ENCODE peak calls at places on chromosomes 13 and 19, in eight cellular contexts. W is left kidney; C is AG08395; J is stimulated activated CD8-positive, alpha-beta memory T cell treated with anti-CD3 and anti-CD28 coated beads, Interleukin-12 subunit alpha, Interleukin-12 subunit beta, amount 100 ng/mL, for 1 hour; T is thoracic aorta; Z is right cardiac atrium; F is brain microvascular endothelial cell; Y is fibroblast of lung. D is an unnamed sample.

GRCh38 chr13:20159646-20160345 is 1.1 kb downstream of the GJA3 start:
- DNase-seq in W (peak; percentile 70), C (no peak), J (no peak), T (no peak), Z (no peak), F (no peak), Y (peak; percentile 38), D (peak; percentile 15)

GRCh38 chr19:49216076-49216475 is 58.5 kb downstream of the TRPM4 start:
- DNase-seq in W (no peak), C (peak; percentile 30), J (no peak), T (no peak), Z (no peak), F (peak; percentile 73), Y (no peak), D (peak; percentile 56)

GRCh38 chr19:53308339-53308811 is 25.2 kb upstream of the ZNF845 start:
- DNase-seq in W (peak; percentile 81), C (peak; percentile 9), J (no peak), T (no peak), Z (peak; percentile 20), F (no peak), Y (peak; percentile 9), D (peak; percentile 43)

GRCh38 chr13:35630551-35631275 is 154.2 kb upstream of the MAB21L1 start:
- DNase-seq in W (peak; percentile 74), C (peak; percentile 61), J (no peak), T (no peak), Z (no peak), F (peak; percentile 30), Y (peak; percentile 70), D (peak; percentile 50)

GRCh38 chr13:113117335-113117872 is 5.2 kb upstream of the F10 start:
- DNase-seq in W (no peak), C (peak; percentile 52), J (no peak), T (no peak), Z (no peak), F (no peak), Y (no peak), D (peak; percentile 18)

GRCh38 chr13:102839462-102839861 is 6.4 kb upstream of the ERCC5 start:
- DNase-seq in W (no peak), C (peak; percentile 32), J (no peak), T (no peak), Z (no peak), F (no peak), Y (no peak), D (peak; percentile 52)

GRCh38 chr13:33072282-33072681 is 56.1 kb downstream of the KL start:
- DNase-seq in W (no peak), C (no peak), J (no peak), T (no peak), Z (no peak), F (no peak), Y (no peak), D (no peak)

GRCh38 chr19:13790354-13790753 is 4.9 kb upstream of the ZSWIM4 start:
- DNase-seq in W (no peak), C (no peak), J (no peak), T (no peak), Z (no peak), F (peak; percentile 48), Y (no peak), D (no peak)

GRCh38 chr19:6276447-6276846 is 3.3 kb downstream of the MLLT1 start:
- DNase-seq in W (peak; percentile 45), C (peak; percentile 66), J (no peak), T (peak; percentile 58), Z (peak; percentile 76), F (peak; percentile 65), Y (peak; percentile 87), D (peak; percentile 94)

GRCh38 chr13:106416645-106417044 is 118.8 kb downstream of the EFNB2 start:
- DNase-seq in W (no peak), C (no peak), J (no peak), T (no peak), Z (no peak), F (no peak), Y (no peak), D (no peak)